ENCODE peak calls at places on chromosomes 3 and 15, in eight cellular contexts. One of them, this sample, is unnamed.

GRCh38 chr15:59376735-59377134 is 4.1 kb upstream of the MYO1E start:
- DNase-seq in mesendoderm: no peak
- DNase-seq in prostate gland: no peak
- DNase-seq in body of pancreas: no peak
- DNase-seq in ovary: no peak
- DNase-seq in psoas muscle: no peak
- DNase-seq in tibial artery: no peak
- DNase-seq in HCT116: no peak
- DNase-seq in this sample: no peak

GRCh38 chr3:53581671-53582070 is 87.3 kb downstream of the CACNA1D start:
- DNase-seq in tibial artery: no peak
- DNase-seq in prostate gland: no peak
- DNase-seq in body of pancreas: no peak
- DNase-seq in mesendoderm: no peak
- DNase-seq in ovary: no peak
- DNase-seq in psoas muscle: no peak
- DNase-seq in HCT116: no peak
- DNase-seq in this sample: no peak

GRCh38 chr15:49212897-49213296 is 42.9 kb downstream of the GALK2 start:
- DNase-seq in body of pancreas: no peak
- DNase-seq in prostate gland: no peak
- DNase-seq in HCT116: no peak
- DNase-seq in tibial artery: no peak
- DNase-seq in mesendoderm: no peak
- DNase-seq in ovary: no peak
- DNase-seq in psoas muscle: no peak
- DNase-seq in this sample: no peak

GRCh38 chr3:196639517-196640500 is at the start of gene NRROS:
- DNase-seq in HCT116: no peak
- DNase-seq in tibial artery: peak; percentile 70
- DNase-seq in ovary: no peak
- DNase-seq in mesendoderm: peak; percentile 84
- DNase-seq in body of pancreas: peak; percentile 33
- DNase-seq in psoas muscle: peak; percentile 74
- DNase-seq in prostate gland: peak; percentile 29
- DNase-seq in this sample: peak; percentile 58

GRCh38 chr3:53694051-53694450 is 152.2 kb downstream of the CHDH start:
- DNase-seq in psoas muscle: no peak
- DNase-seq in mesendoderm: no peak
- DNase-seq in body of pancreas: no peak
- DNase-seq in ovary: no peak
- DNase-seq in tibial artery: no peak
- DNase-seq in HCT116: no peak
- DNase-seq in prostate gland: no peak
- DNase-seq in this sample: no peak

GRCh38 chr15:31590609-31591008 is 264.0 kb downstream of the KLF13 start:
- DNase-seq in prostate gland: no peak
- DNase-seq in psoas muscle: no peak
- DNase-seq in tibial artery: no peak
- DNase-seq in HCT116: no peak
- DNase-seq in body of pancreas: no peak
- DNase-seq in ovary: no peak
- DNase-seq in mesendoderm: no peak
- DNase-seq in this sample: no peak

GRCh38 chr15:65285291-65286068 is 1.2 kb downstream of the PARP16 start:
- DNase-seq in tibial artery: no peak
- DNase-seq in body of pancreas: no peak
- DNase-seq in psoas muscle: no peak
- DNase-seq in prostate gland: no peak
- DNase-seq in HCT116: no peak
- DNase-seq in ovary: no peak
- DNase-seq in mesendoderm: no peak
- DNase-seq in this sample: no peak

GRCh38 chr3:194373912-194374311 is 4.4 kb upstream of the LRRC15 start:
- DNase-seq in prostate gland: no peak
- DNase-seq in psoas muscle: peak; percentile 4
- DNase-seq in ovary: no peak
- DNase-seq in tibial artery: no peak
- DNase-seq in body of pancreas: no peak
- DNase-seq in mesendoderm: no peak
- DNase-seq in HCT116: no peak
- DNase-seq in this sample: no peak

GRCh38 chr3:110149763-110150162 is 812.4 kb upstream of the DPPA4 start:
- DNase-seq in body of pancreas: no peak
- DNase-seq in tibial artery: no peak
- DNase-seq in mesendoderm: no peak
- DNase-seq in prostate gland: no peak
- DNase-seq in HCT116: no peak
- DNase-seq in ovary: no peak
- DNase-seq in psoas muscle: no peak
- DNase-seq in this sample: no peak

GRCh38 chr15:88393719-88394519 is 73.3 kb downstream of the MRPL46 start:
- DNase-seq in mesendoderm: no peak
- DNase-seq in ovary: no peak
- DNase-seq in tibial artery: no peak
- DNase-seq in psoas muscle: no peak
- DNase-seq in body of pancreas: no peak
- DNase-seq in HCT116: no peak
- DNase-seq in prostate gland: no peak
- DNase-seq in this sample: no peak

GRCh38 chr3:3800076-3800448 is 831 bp downstream of the LRRN1 start:
- DNase-seq in tibial artery: no peak
- DNase-seq in HCT116: no peak
- DNase-seq in psoas muscle: peak; percentile 60
- DNase-seq in mesendoderm: peak; percentile 79
- DNase-seq in prostate gland: peak; percentile 6
- DNase-seq in ovary: peak; percentile 34
- DNase-seq in body of pancreas: peak; percentile 18
- DNase-seq in this sample: no peak

GRCh38 chr15:92725171-92725570 is 69.6 kb upstream of the FAM174B start:
- DNase-seq in body of pancreas: no peak
- DNase-seq in ovary: no peak
- DNase-seq in prostate gland: no peak
- DNase-seq in psoas muscle: no peak
- DNase-seq in mesendoderm: no peak
- DNase-seq in HCT116: no peak
- DNase-seq in tibial artery: no peak
- DNase-seq in this sample: no peak

GRCh38 chr3:171654809-171655208 is 155.5 kb downstream of the PLD1 start:
- DNase-seq in ovary: peak; percentile 59
- DNase-seq in prostate gland: peak; percentile 82
- DNase-seq in psoas muscle: peak; percentile 83
- DNase-seq in tibial artery: peak; percentile 83
- DNase-seq in HCT116: no peak
- DNase-seq in mesendoderm: no peak
- DNase-seq in body of pancreas: no peak
- DNase-seq in this sample: no peak

GRCh38 chr3:13711911-13712650 is 163.2 kb downstream of the FBLN2 start:
- DNase-seq in tibial artery: no peak
- DNase-seq in psoas muscle: no peak
- DNase-seq in body of pancreas: peak; percentile 5
- DNase-seq in ovary: no peak
- DNase-seq in prostate gland: peak; percentile 0
- DNase-seq in mesendoderm: no peak
- DNase-seq in HCT116: no peak
- DNase-seq in this sample: no peak

GRCh38 chr3:149299938-149300791 is 33.3 kb downstream of the TM4SF18 start:
- DNase-seq in mesendoderm: peak; percentile 71
- DNase-seq in body of pancreas: peak; percentile 55
- DNase-seq in ovary: no peak
- DNase-seq in prostate gland: peak; percentile 61
- DNase-seq in psoas muscle: no peak
- DNase-seq in HCT116: peak; percentile 93
- DNase-seq in tibial artery: peak; percentile 33
- DNase-seq in this sample: no peak

GRCh38 chr3:169072494-169072893 is 591.0 kb downstream of the MECOM start:
- DNase-seq in psoas muscle: no peak
- DNase-seq in ovary: no peak
- DNase-seq in mesendoderm: no peak
- DNase-seq in HCT116: no peak
- DNase-seq in body of pancreas: no peak
- DNase-seq in prostate gland: no peak
- DNase-seq in tibial artery: no peak
- DNase-seq in this sample: no peak

GRCh38 chr15:29612096-29612495 is 210.2 kb downstream of the TJP1 start:
- DNase-seq in HCT116: no peak
- DNase-seq in prostate gland: no peak
- DNase-seq in ovary: no peak
- DNase-seq in mesendoderm: peak; percentile 92
- DNase-seq in tibial artery: no peak
- DNase-seq in body of pancreas: no peak
- DNase-seq in psoas muscle: no peak
- DNase-seq in this sample: no peak

GRCh38 chr3:58874248-58874741 is 175.5 kb downstream of the CFAP20DC start:
- DNase-seq in prostate gland: no peak
- DNase-seq in mesendoderm: no peak
- DNase-seq in HCT116: peak; percentile 18
- DNase-seq in psoas muscle: no peak
- DNase-seq in tibial artery: no peak
- DNase-seq in body of pancreas: no peak
- DNase-seq in ovary: no peak
- DNase-seq in this sample: no peak

GRCh38 chr15:88618686-88619085 is 2.5 kb upstream of the AEN start:
- DNase-seq in mesendoderm: no peak
- DNase-seq in body of pancreas: no peak
- DNase-seq in prostate gland: no peak
- DNase-seq in psoas muscle: no peak
- DNase-seq in tibial artery: no peak
- DNase-seq in ovary: no peak
- DNase-seq in HCT116: no peak
- DNase-seq in this sample: no peak

GRCh38 chr3:167602041-167602440 is 51.7 kb downstream of the WDR49 start:
- DNase-seq in HCT116: no peak
- DNase-seq in psoas muscle: no peak
- DNase-seq in body of pancreas: no peak
- DNase-seq in ovary: no peak
- DNase-seq in mesendoderm: no peak
- DNase-seq in tibial artery: no peak
- DNase-seq in prostate gland: no peak
- DNase-seq in this sample: no peak

DNA sequence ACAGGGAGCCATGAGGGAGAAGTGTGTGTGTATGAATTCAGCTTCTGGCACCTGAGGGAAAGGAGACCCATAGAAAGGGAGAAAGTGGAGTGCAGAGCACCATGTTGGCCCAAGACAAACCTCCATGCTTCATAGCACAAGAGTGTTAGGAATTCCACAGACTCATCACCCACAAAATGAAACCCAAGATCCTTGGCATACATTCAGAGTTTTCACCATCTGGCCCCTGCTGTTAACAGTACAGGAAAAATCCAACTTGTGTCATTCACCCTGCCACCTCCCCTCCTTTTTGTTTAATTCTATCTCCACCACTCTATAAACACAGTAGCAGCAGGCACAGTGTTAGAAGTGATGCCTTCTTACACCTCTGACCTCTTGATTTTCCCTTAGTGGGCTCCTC is 60.0 kb upstream of the MNS1 start:
- DNase-seq in prostate gland: no peak
- DNase-seq in ovary: no peak
- DNase-seq in psoas muscle: no peak
- DNase-seq in mesendoderm: no peak
- DNase-seq in HCT116: no peak
- DNase-seq in body of pancreas: no peak
- DNase-seq in tibial artery: no peak
- DNase-seq in this sample: no peak
- H3K4me3 ChIP-seq in prostate gland: no peak overlapping the region
- H3K4me3 ChIP-seq in ovary: no peak overlapping the region
- H3K4me3 ChIP-seq in psoas muscle: no peak overlapping the region
- H3K4me3 ChIP-seq in mesendoderm: no peak overlapping the region
- H3K4me3 ChIP-seq in HCT116: no peak overlapping the region
- H3K4me3 ChIP-seq in body of pancreas: no peak overlapping the region
- H3K4me3 ChIP-seq in tibial artery: no peak overlapping the region
- H3K4me3 ChIP-seq in this sample: no peak overlapping the region

DNA sequence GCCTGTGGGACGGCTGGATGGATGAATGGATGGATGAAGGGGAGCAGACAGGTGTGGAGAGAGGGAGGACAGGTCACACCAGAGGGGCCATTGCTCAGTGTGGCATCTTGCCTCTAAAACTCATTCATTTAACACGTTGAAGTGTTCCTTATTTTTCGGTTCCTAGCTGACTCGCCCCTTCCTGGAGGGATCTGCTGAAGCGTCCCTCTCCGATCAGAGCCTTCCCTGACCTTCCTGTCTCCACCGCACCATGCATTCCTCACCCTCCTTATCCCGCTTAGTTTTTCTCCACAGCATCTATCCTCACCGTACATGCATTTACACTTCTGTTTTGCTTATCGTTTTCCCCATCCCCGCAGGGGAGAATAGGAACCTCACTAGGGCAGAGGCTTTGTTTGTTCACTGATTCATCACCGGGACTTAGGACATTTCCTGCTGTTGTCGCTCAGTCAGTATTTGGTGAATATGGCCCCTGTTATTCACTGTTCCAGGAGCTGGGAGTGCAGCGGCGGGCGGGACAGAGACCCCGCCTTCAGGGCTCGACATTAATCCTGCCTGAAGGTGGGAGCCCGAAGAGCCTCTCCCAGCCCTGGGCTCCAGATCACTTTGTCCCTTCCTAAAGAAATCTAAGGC is 32.0 kb downstream of the FOXL2 start:
- DNase-seq in mesendoderm: peak; percentile 84
- DNase-seq in ovary: no peak
- DNase-seq in psoas muscle: no peak
- DNase-seq in HCT116: no peak
- DNase-seq in tibial artery: no peak
- DNase-seq in prostate gland: no peak
- DNase-seq in body of pancreas: no peak
- DNase-seq in this sample: no peak
- H3K27ac ChIP-seq in mesendoderm: peak overlapping the region; percentile 64
- H3K27ac ChIP-seq in ovary: peak overlapping the region; percentile 88
- H3K27ac ChIP-seq in psoas muscle: peak overlapping the region; percentile 94
- H3K27ac ChIP-seq in HCT116: peak overlapping the region; percentile 21
- H3K27ac ChIP-seq in tibial artery: peak overlapping the region; percentile 89
- H3K27ac ChIP-seq in prostate gland: peak overlapping the region; percentile 92
- H3K27ac ChIP-seq in body of pancreas: peak overlapping the region; percentile 98
- H3K27ac ChIP-seq in this sample: peak overlapping the region; percentile 91

GRCh38 chr3:36957862-36958686 is 13.2 kb upstream of the TRANK1 start:
- DNase-seq in body of pancreas: no peak
- DNase-seq in psoas muscle: no peak
- DNase-seq in ovary: no peak
- DNase-seq in HCT116: no peak
- DNase-seq in prostate gland: no peak
- DNase-seq in mesendoderm: no peak
- DNase-seq in tibial artery: no peak
- DNase-seq in this sample: no peak
- H3K4me3 ChIP-seq in body of pancreas: no peak overlapping the region
- H3K4me3 ChIP-seq in psoas muscle: no peak overlapping the region
- H3K4me3 ChIP-seq in ovary: peak overlapping the region; percentile 12
- H3K4me3 ChIP-seq in HCT116: no peak overlapping the region
- H3K4me3 ChIP-seq in prostate gland: no peak overlapping the region
- H3K4me3 ChIP-seq in mesendoderm: no peak overlapping the region
- H3K4me3 ChIP-seq in tibial artery: no peak overlapping the region
- H3K4me3 ChIP-seq in this sample: no peak overlapping the region

DNA sequence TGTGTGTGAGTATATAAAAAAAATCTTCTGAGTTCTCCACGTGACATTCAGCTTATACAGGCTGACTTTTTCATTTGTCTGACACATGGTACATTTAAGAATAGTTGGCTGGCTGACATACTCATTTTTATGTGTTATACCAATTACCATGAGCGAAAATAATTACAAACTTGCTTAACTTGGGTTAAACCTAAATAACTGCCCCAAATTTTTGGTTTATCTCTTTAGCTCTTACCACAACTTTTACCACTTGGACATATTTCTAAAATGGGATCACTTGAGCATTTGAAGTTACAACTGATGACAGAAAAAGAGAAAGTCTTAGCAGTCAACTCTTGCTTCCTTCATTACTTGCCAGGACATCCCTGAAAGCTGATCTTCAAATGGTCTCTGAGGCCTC is 618.1 kb downstream of the RBMS3 start:
- DNase-seq in ovary: no peak
- DNase-seq in mesendoderm: no peak
- DNase-seq in tibial artery: no peak
- DNase-seq in psoas muscle: no peak
- DNase-seq in body of pancreas: no peak
- DNase-seq in HCT116: no peak
- DNase-seq in prostate gland: no peak
- DNase-seq in this sample: no peak
- H3K27ac ChIP-seq in ovary: no peak overlapping the region
- H3K27ac ChIP-seq in mesendoderm: no peak overlapping the region
- H3K27ac ChIP-seq in tibial artery: no peak overlapping the region
- H3K27ac ChIP-seq in psoas muscle: no peak overlapping the region
- H3K27ac ChIP-seq in body of pancreas: no peak overlapping the region
- H3K27ac ChIP-seq in HCT116: no peak overlapping the region
- H3K27ac ChIP-seq in prostate gland: no peak overlapping the region
- H3K27ac ChIP-seq in this sample: no peak overlapping the region